ENCODE peak calls at places on chromosomes 16 and 17, in seven cellular contexts. R, C, N, Q, F, T and W are unnamed samples.

GRCh38 chr16:73062640-73063283 is 14.8 kb upstream of the ZFHX3 start:
- DNase-seq in R (no peak), T (no peak), Q (peak), F (no peak), N (no peak), C (no peak), W (peak)

GRCh38 chr17:43768382-43768781 is 9.8 kb upstream of the SOST start:
- DNase-seq in N (no peak), T (no peak), R (peak), F (no peak), Q (no peak), C (no peak), W (peak)

GRCh38 chr16:48373258-48374050 is 11.8 kb downstream of the SIAH1 start:
- DNase-seq in R (no peak), N (no peak), Q (no peak), C (no peak), F (no peak), T (no peak), W (no peak)

GRCh38 chr16:20956319-20956718 is 55.7 kb downstream of the LYRM1 start:
- DNase-seq in Q (no peak), N (no peak), F (no peak), C (no peak), T (no peak), R (no peak), W (no peak)

GRCh38 chr17:39922006-39922405 is 3.6 kb upstream of the GSDMB start:
- DNase-seq in F (no peak), R (no peak), N (no peak), T (no peak), C (no peak), Q (no peak), W (no peak)

GRCh38 chr17:29566473-29567361 is at the start of gene ABHD15:
- DNase-seq in Q (peak), F (peak), T (peak), R (peak), C (peak), N (no peak), W (peak)

GRCh38 chr17:6546069-6546718 is 10.2 kb downstream of the PITPNM3 start:
- DNase-seq in C (no peak), Q (no peak), T (no peak), R (no peak), N (no peak), F (no peak), W (no peak)

GRCh38 chr17:9109933-9110332 is 88.6 kb downstream of the NTN1 start:
- DNase-seq in Q (no peak), F (no peak), T (no peak), N (no peak), R (no peak), C (no peak), W (no peak)

GRCh38 chr17:73936908-73937627 is 266.4 kb upstream of the RPL38 start:
- DNase-seq in Q (no peak), N (no peak), R (no peak), C (no peak), F (no peak), T (no peak), W (no peak)

GRCh38 chr17:73941919-73942530 is 261.5 kb upstream of the RPL38 start:
- DNase-seq in T (no peak), R (no peak), N (no peak), Q (no peak), C (no peak), F (no peak), W (no peak)

GRCh38 chr17:73940511-73940910 is 263.0 kb upstream of the RPL38 start:
- DNase-seq in R (no peak), T (no peak), N (no peak), C (no peak), Q (no peak), F (no peak), W (no peak)

GRCh38 chr17:73939808-73940207 is 263.7 kb upstream of the RPL38 start:
- DNase-seq in C (no peak), F (no peak), R (no peak), T (no peak), Q (no peak), N (no peak), W (no peak)

DNA sequence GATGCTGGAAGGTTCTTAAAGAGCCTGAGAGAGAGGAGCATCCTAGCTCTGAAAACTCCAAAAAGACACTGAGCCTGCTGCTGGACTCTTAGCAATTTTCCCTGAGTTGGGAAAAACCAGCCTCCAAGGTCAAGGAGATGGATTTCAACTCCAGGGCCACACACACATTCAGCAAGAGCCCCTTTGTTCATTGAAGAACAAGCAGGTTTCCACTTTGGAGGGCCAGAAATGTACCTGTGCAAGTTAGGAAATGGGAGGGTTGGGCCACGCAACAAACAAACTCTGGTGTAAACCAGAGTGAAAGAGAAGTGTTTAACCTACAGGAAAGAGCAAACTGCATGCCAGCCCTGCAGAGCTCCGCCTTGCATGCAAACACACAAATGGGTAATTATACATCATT is 264.8 kb upstream of the RPL38 start:
- DNase-seq in T (no peak), C (no peak), Q (no peak), R (no peak), F (no peak), N (no peak), W (no peak)
- H3K4me3 ChIP-seq in T (no peak), C (no peak), Q (no peak), R (no peak), F (no peak), N (no peak), W (no peak)

GRCh38 chr17:70031341-70031740 is 43.7 kb upstream of the KCNJ16 start:
- DNase-seq in T (no peak), F (no peak), N (no peak), Q (no peak), C (no peak), R (no peak), W (no peak)

GRCh38 chr17:70024253-70024652 is 50.8 kb upstream of the KCNJ16 start:
- DNase-seq in R (no peak), C (no peak), F (no peak), T (no peak), Q (no peak), N (no peak), W (no peak)

GRCh38 chr17:70033165-70033564 is 41.9 kb upstream of the KCNJ16 start:
- DNase-seq in C (no peak), R (no peak), T (no peak), F (no peak), Q (no peak), N (no peak), W (no peak)

GRCh38 chr17:70028397-70028796 is 46.6 kb upstream of the KCNJ16 start:
- DNase-seq in R (no peak), T (no peak), N (no peak), F (no peak), Q (no peak), C (no peak), W (no peak)

GRCh38 chr17:70029019-70029767 is 45.8 kb upstream of the KCNJ16 start:
- DNase-seq in T (no peak), Q (peak), N (no peak), C (no peak), R (no peak), F (no peak), W (no peak)
- H3K27ac ChIP-seq in T (no peak), Q (no peak), N (no peak), C (no peak), R (no peak), F (no peak), W (no peak)

DNA sequence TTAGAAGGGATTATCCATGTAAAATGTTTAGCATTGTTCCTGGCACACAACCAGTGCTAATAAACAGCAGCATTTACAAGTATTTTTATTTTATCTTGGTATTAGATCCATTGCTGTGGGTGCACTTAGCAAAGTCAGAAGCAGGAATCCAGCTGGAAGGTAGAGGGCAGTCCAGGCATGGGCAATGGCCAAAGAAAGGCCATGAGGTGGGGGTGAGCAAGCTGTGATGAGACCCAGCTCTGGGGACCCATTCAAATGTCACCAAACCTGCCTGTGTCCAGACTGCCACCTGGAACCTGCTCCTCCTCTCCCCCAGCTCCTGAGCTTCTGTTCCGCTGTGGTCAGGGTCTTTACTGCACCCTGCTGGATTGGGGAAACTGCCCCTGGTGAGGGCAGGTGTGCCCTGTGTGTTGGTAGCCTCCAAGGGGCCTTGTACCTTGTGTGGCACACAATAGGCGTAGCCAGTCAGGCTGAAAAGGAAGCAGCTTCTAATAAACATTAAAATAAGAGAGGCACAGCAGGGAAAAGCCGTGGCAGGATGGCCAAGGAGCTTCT is 118.0 kb upstream of the CRHR1 start:
- DNase-seq in T (no peak), Q (peak), R (no peak), C (no peak), N (no peak), F (no peak), W (no peak)
- TF ChIP-seq CTCF in T (no peak), Q (peak), R (no peak), C (no peak), N (no peak), F (no peak), W (no peak)

DNA sequence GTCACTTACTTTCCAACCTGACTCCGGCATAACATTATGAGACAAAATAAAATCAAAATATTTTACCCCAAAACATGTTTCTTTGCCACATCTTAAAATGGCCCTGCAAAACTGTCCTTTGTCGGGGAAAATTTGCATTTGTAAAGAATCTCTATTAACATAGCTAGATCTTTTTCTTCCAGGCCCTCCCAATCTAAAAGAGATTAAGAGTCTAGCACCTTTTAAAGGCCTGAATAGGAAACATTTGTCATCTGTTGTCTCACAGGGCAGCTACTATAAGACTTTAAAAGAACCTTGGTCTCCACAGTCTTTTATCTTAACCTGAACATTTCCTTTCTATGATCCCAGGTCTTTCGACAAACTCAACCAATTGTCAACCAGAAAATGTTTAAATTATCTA is 18.1 kb upstream of the DHRS7B start:
- DNase-seq in N (no peak), F (no peak), T (no peak), R (no peak), Q (no peak), C (no peak), W (no peak)
- H3K4me3 ChIP-seq in N (no peak), F (no peak), T (no peak), R (no peak), Q (no peak), C (no peak), W (no peak)

GRCh38 chr17:79789943-79790804 is 6.7 kb downstream of the CBX8 start:
- DNase-seq in N (no peak), R (no peak), T (no peak), F (no peak), Q (peak), C (peak), W (no peak)

GRCh38 chr17:79788989-79789942 is 7.6 kb downstream of the CBX8 start:
- DNase-seq in R (no peak), N (no peak), T (no peak), F (no peak), C (peak), Q (peak), W (no peak)

GRCh38 chr17:79791354-79792123 is 5.3 kb downstream of the CBX8 start:
- DNase-seq in C (no peak), T (no peak), N (no peak), R (no peak), Q (peak), F (no peak), W (no peak)

GRCh38 chr17:79792371-79792871 is 4.5 kb downstream of the CBX8 start:
- DNase-seq in T (no peak), Q (no peak), N (no peak), C (no peak), F (no peak), R (no peak), W (no peak)

DNA sequence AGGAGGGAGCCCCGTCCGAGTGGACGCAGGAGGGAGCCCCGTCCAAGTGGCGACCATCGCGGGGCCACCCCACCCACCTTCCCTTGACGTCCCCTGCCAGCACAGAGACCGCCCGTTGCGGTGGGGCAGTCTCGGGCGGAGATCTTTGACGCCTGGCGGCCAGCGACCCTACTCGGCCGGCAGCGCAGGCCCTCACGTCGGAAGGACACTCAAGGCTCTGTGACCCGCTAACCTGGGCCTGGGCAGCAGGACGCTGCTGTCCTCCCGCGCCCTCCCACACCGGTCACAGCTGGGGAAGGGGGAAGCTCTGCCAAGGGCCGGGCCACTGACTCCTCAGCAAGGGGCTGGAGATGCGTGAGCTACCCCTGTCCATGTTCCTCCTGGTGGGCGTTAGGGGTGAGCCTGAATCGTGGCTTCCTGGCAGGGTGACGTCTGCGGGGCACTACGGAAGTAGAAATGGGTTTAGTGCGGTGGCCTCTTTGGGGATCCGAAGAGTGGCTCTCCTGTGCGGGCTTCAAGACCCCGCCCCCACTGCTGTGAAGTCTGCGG is 6.0 kb downstream of the CBX8 start:
- DNase-seq in T (no peak), F (no peak), N (no peak), C (no peak), Q (no peak), R (no peak), W (no peak)
- H3K27ac ChIP-seq in T (no peak), F (no peak), N (no peak), C (no peak), Q (no peak), R (no peak), W (no peak)

GRCh38 chr17:19716108-19717030 is at the start of gene SLC47A2:
- DNase-seq in T (no peak), N (no peak), F (no peak), C (no peak), Q (peak), R (no peak), W (no peak)

GRCh38 chr17:19714542-19715411 is 1.6 kb downstream of the SLC47A2 start:
- DNase-seq in C (no peak), T (peak), N (no peak), R (no peak), Q (no peak), F (no peak), W (peak)

GRCh38 chr17:19713901-19714361 is 2.5 kb downstream of the SLC47A2 start:
- DNase-seq in R (no peak), Q (no peak), T (peak), F (no peak), N (no peak), C (no peak), W (peak)

GRCh38 chr17:19712436-19713004 is 3.9 kb downstream of the SLC47A2 start:
- DNase-seq in N (no peak), R (no peak), F (no peak), C (no peak), Q (no peak), T (peak), W (peak)

DNA sequence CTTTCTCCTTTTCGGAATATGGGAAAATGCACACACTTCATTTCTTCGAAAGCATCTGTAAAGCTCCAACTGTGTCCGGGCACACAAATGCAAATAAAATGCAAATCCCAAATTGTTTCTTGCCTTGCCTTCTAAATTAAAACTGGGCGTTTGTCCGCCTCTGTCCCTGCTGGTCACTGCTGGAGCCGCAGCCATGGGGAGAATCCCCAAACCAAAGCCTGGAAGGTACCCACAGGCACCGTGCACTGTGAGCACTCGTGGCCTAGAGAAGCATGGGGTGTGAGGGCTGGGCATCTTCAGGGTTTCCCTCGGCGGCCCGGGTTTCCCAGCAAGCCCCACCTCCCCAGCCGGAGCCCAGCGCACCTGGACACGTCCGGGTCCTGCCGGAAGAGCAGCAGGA is 2.9 kb downstream of the SLC47A2 start:
- DNase-seq in Q (no peak), N (no peak), C (no peak), R (no peak), F (no peak), T (peak), W (peak)
- TF ChIP-seq CTCF in Q (peak), N (peak), C (no peak), R (no peak), F (no peak), T (no peak), W (no peak)

DNA sequence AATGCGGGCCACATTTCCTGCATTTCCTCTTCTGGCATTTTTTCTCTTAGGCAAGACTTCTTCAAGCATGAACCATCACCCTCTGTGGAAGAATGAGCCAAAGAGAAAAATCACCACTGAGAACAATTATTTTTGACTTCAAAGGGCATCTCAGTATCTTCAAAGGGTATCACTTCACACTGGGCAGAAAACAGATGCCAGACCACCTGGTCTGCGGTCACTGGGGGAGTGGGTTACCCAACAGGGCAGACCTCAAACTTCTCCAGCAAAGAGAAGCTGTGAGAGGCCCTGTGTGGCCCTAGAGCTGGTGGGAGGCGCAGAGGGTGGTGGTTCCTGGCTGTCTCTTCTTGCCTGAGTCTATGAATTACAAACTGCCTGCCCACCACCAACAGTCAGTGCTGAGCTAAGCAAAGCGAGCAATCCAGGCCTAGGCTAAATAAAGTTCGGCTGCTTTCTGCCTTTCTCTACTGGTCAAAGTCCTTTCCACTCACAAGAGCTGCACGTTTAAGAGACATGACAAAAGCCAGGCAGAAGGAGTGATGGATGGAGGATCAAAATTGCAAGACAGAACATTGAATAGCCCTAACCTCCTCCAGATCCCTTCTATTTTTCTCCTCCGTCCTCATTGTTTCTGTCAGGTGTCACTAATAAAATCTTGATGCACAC is 602.7 kb upstream of the CDH5 start:
- DNase-seq in N (no peak), C (no peak), R (no peak), F (no peak), T (no peak), Q (no peak), W (no peak)
- H3K4me3 ChIP-seq in N (no peak), C (no peak), R (no peak), F (no peak), T (no peak), Q (no peak), W (no peak)

GRCh38 chr17:17474341-17474740 is 2.5 kb upstream of the MED9 start:
- DNase-seq in T (no peak), R (no peak), F (no peak), N (no peak), Q (no peak), C (no peak), W (no peak)

GRCh38 chr17:17472333-17472920 is 4.4 kb upstream of the MED9 start:
- DNase-seq in N (no peak), R (no peak), Q (peak), F (no peak), C (no peak), T (no peak), W (no peak)

GRCh38 chr17:17480593-17481148 is 3.9 kb downstream of the MED9 start:
- DNase-seq in F (no peak), R (no peak), Q (no peak), C (no peak), T (no peak), N (no peak), W (no peak)

GRCh38 chr17:17479209-17479608 is 2.4 kb downstream of the MED9 start:
- DNase-seq in N (no peak), F (no peak), Q (no peak), R (no peak), C (no peak), T (no peak), W (no peak)

DNA sequence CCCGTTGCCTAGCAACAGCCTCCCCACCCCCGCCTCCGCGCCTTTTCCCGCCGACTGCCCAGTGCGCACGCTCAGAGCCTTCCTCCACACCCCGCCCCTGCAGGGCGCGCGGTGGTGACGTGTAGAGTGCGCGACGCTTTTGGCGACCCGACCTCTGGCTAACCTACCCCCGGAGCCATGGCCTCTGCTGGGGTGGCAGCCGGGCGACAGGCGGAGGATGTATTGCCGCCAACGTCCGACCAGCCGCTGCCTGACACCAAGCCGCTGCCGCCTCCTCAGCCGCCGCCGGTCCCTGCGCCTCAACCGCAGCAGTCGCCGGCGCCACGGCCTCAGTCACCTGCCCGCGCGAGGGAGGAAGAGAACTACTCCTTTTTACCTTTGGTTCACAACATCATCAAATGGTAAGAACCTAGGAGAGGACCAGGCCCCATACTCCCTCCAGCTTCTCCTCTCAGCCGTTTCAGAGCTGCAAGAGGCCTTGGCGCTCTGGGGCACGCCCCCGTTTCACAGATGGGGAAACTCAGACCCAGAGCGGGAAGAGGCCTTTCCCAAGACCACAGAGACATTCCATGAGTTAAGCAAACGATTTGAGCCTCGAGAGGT is at the start of gene MED9:
- DNase-seq in N (peak), T (peak), C (peak), F (peak), R (peak), Q (peak), W (peak)
- H3K27ac ChIP-seq in N (peak), T (peak), C (peak), F (peak), R (peak), Q (peak), W (peak)